ENCODE peak calls at places on chromosomes 12 and 14, in five cellular contexts. One of them, this sample, is unnamed.

GRCh38 chr14:55221186-55221585 is 29.8 kb upstream of the DLGAP5 start:
- DNase-seq in AG10803: peak
- DNase-seq in PC-3: peak
- DNase-seq in stimulated activated CD4-positive, alpha-beta T cell treated with anti-CD3 and anti-CD28 coated beads, Interleukin-15, amount 100 ng/mL, for 1 hour: no peak
- DNase-seq in activated gamma-delta T cell treated with Interleukin-2 at 50 U/mL for 16 hours: no peak
- DNase-seq in this sample: no peak

GRCh38 chr12:68268971-68269370 is 15.6 kb upstream of the IL22 start:
- DNase-seq in stimulated activated CD4-positive, alpha-beta T cell treated with anti-CD3 and anti-CD28 coated beads, Interleukin-15, amount 100 ng/mL, for 1 hour: no peak
- DNase-seq in AG10803: no peak
- DNase-seq in PC-3: no peak
- DNase-seq in activated gamma-delta T cell treated with Interleukin-2 at 50 U/mL for 16 hours: no peak
- DNase-seq in this sample: no peak

GRCh38 chr14:103748539-103748867 is 32.9 kb downstream of the ZFYVE21 start:
- DNase-seq in stimulated activated CD4-positive, alpha-beta T cell treated with anti-CD3 and anti-CD28 coated beads, Interleukin-15, amount 100 ng/mL, for 1 hour: no peak
- DNase-seq in PC-3: no peak
- DNase-seq in AG10803: no peak
- DNase-seq in activated gamma-delta T cell treated with Interleukin-2 at 50 U/mL for 16 hours: peak
- DNase-seq in this sample: no peak

GRCh38 chr14:64721391-64721791 is 17.2 kb downstream of the PLEKHG3 start:
- DNase-seq in stimulated activated CD4-positive, alpha-beta T cell treated with anti-CD3 and anti-CD28 coated beads, Interleukin-15, amount 100 ng/mL, for 1 hour: no peak
- DNase-seq in AG10803: peak
- DNase-seq in PC-3: no peak
- DNase-seq in activated gamma-delta T cell treated with Interleukin-2 at 50 U/mL for 16 hours: no peak
- DNase-seq in this sample: no peak

GRCh38 chr14:90561920-90562319 is 165.1 kb downstream of the CALM1 start:
- DNase-seq in AG10803: no peak
- DNase-seq in PC-3: no peak
- DNase-seq in activated gamma-delta T cell treated with Interleukin-2 at 50 U/mL for 16 hours: no peak
- DNase-seq in stimulated activated CD4-positive, alpha-beta T cell treated with anti-CD3 and anti-CD28 coated beads, Interleukin-15, amount 100 ng/mL, for 1 hour: no peak
- DNase-seq in this sample: no peak

GRCh38 chr12:32181498-32182175 is 75.0 kb downstream of the BICD1 start:
- DNase-seq in activated gamma-delta T cell treated with Interleukin-2 at 50 U/mL for 16 hours: no peak
- DNase-seq in stimulated activated CD4-positive, alpha-beta T cell treated with anti-CD3 and anti-CD28 coated beads, Interleukin-15, amount 100 ng/mL, for 1 hour: no peak
- DNase-seq in AG10803: peak
- DNase-seq in PC-3: no peak
- DNase-seq in this sample: no peak

GRCh38 chr12:4962539-4963486 is 53.1 kb downstream of the KCNA1 start:
- DNase-seq in AG10803: no peak
- DNase-seq in PC-3: peak
- DNase-seq in activated gamma-delta T cell treated with Interleukin-2 at 50 U/mL for 16 hours: no peak
- DNase-seq in stimulated activated CD4-positive, alpha-beta T cell treated with anti-CD3 and anti-CD28 coated beads, Interleukin-15, amount 100 ng/mL, for 1 hour: no peak
- DNase-seq in this sample: no peak

GRCh38 chr14:39034481-39035296 is 68.3 kb downstream of the SEC23A start:
- DNase-seq in PC-3: peak
- DNase-seq in AG10803: no peak
- DNase-seq in stimulated activated CD4-positive, alpha-beta T cell treated with anti-CD3 and anti-CD28 coated beads, Interleukin-15, amount 100 ng/mL, for 1 hour: no peak
- DNase-seq in activated gamma-delta T cell treated with Interleukin-2 at 50 U/mL for 16 hours: no peak
- DNase-seq in this sample: no peak

GRCh38 chr12:6533653-6534157 is 612 bp upstream of the GAPDH start:
- DNase-seq in PC-3: peak
- DNase-seq in activated gamma-delta T cell treated with Interleukin-2 at 50 U/mL for 16 hours: no peak
- DNase-seq in stimulated activated CD4-positive, alpha-beta T cell treated with anti-CD3 and anti-CD28 coated beads, Interleukin-15, amount 100 ng/mL, for 1 hour: no peak
- DNase-seq in AG10803: peak
- DNase-seq in this sample: no peak

GRCh38 chr12:28872654-28873268 is 276.3 kb upstream of the FAR2 start:
- DNase-seq in AG10803: peak
- DNase-seq in PC-3: peak
- DNase-seq in activated gamma-delta T cell treated with Interleukin-2 at 50 U/mL for 16 hours: no peak
- DNase-seq in stimulated activated CD4-positive, alpha-beta T cell treated with anti-CD3 and anti-CD28 coated beads, Interleukin-15, amount 100 ng/mL, for 1 hour: no peak
- DNase-seq in this sample: no peak

GRCh38 chr12:109888179-109889020 is 8.1 kb upstream of the GLTP start:
- DNase-seq in PC-3: peak
- DNase-seq in activated gamma-delta T cell treated with Interleukin-2 at 50 U/mL for 16 hours: no peak
- DNase-seq in AG10803: peak
- DNase-seq in stimulated activated CD4-positive, alpha-beta T cell treated with anti-CD3 and anti-CD28 coated beads, Interleukin-15, amount 100 ng/mL, for 1 hour: no peak
- DNase-seq in this sample: no peak

GRCh38 chr14:49114161-49114893 is 471.9 kb downstream of the RPS29 start:
- DNase-seq in activated gamma-delta T cell treated with Interleukin-2 at 50 U/mL for 16 hours: no peak
- DNase-seq in PC-3: no peak
- DNase-seq in stimulated activated CD4-positive, alpha-beta T cell treated with anti-CD3 and anti-CD28 coated beads, Interleukin-15, amount 100 ng/mL, for 1 hour: no peak
- DNase-seq in AG10803: no peak
- DNase-seq in this sample: no peak

GRCh38 chr12:69514111-69514510 is 43.9 kb downstream of the FRS2 start:
- DNase-seq in AG10803: no peak
- DNase-seq in stimulated activated CD4-positive, alpha-beta T cell treated with anti-CD3 and anti-CD28 coated beads, Interleukin-15, amount 100 ng/mL, for 1 hour: no peak
- DNase-seq in activated gamma-delta T cell treated with Interleukin-2 at 50 U/mL for 16 hours: no peak
- DNase-seq in PC-3: no peak
- DNase-seq in this sample: no peak